ENCODE peak calls at places on chromosomes 7 and 10, in six cellular contexts. V is sigmoid colon, I is vagina, A is esophagus muscularis mucosa, X is K562, Z is breast epithelium. O is an unnamed sample.
A peak's percentile ranks its signal among the peaks of the same experiment; 100 is the strongest.

GRCh38 chr7:110407706-110408105 is 683.2 kb upstream of the LRRN3 start:
- DNase-seq in V (no peak), I (no peak), A (no peak), X (no peak), Z (no peak), O (no peak)

GRCh38 chr10:13758761-13759160 is 172.0 kb downstream of the PRPF18 start:
- DNase-seq in V (no peak), I (no peak), A (no peak), X (no peak), Z (no peak), O (no peak)

GRCh38 chr7:4725014-4725951 is 43.2 kb downstream of the FOXK1 start:
- DNase-seq in V (peak; percentile 90), I (no peak), A (peak; percentile 95), X (no peak), Z (peak; percentile 69), O (no peak)

GRCh38 chr10:5400843-5401242 is 3.8 kb downstream of the TUBAL3 start:
- DNase-seq in V (no peak), I (no peak), A (no peak), X (no peak), Z (no peak), O (no peak)

GRCh38 chr10:20922461-20922860 is 25.4 kb upstream of the NEBL start:
- DNase-seq in V (no peak), I (no peak), A (no peak), X (no peak), Z (no peak), O (no peak)

GRCh38 chr7:11636274-11636673 is 195.7 kb downstream of the THSD7A start:
- DNase-seq in V (no peak), I (no peak), A (no peak), X (no peak), Z (no peak), O (no peak)

GRCh38 chr7:151992375-151992774 is 33.1 kb upstream of the GALNT11 start:
- DNase-seq in V (peak; percentile 70), I (no peak), A (no peak), X (peak; percentile 48), Z (peak; percentile 24), O (peak; percentile 36)

GRCh38 chr7:22445140-22445722 is 54.8 kb downstream of the STEAP1B start:
- DNase-seq in V (peak; percentile 80), I (no peak), A (peak; percentile 92), X (no peak), Z (peak; percentile 60), O (no peak)

GRCh38 chr10:98340261-98340675 is 72.3 kb upstream of the LOXL4 start:
- DNase-seq in V (no peak), I (no peak), A (no peak), X (no peak), Z (no peak), O (no peak)

GRCh38 chr10:4883079-4883739 is 57.2 kb downstream of the AKR1E2 start:
- DNase-seq in V (no peak), I (no peak), A (no peak), X (peak; percentile 63), Z (no peak), O (no peak)

DNA sequence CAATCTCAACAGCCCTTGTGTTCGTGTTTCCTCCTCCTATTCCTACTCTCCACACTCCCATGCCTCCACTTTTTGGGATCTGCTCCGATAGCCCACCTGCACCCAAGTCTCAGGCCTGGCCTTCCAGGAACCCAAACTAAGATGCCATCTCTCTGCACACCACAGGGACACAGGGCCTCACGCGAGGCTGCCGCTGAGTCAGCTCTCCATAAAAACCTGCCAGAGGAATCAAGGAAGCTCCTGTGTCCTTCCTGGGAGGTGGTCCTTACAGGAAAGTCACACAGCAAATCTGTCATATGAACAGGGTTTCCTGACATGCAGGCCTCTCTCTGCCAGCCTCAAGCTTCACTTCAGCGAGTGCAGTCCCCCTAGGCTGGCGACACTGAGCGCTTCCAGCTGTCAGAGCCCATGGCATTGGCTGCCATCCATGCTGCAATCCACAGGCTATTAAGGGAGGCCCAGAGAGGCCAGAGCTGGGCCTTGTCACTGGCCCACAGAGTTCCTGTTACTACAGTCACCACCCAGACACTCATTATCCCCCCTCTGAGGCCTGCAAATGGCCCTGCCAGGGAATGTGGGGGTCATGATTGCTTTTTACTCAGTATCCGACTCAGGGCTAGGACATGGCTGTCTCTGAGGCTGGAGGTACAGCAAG is 151.4 kb downstream of the OAT start:
- DNase-seq in V (no peak), I (no peak), A (no peak), X (no peak), Z (no peak), O (no peak)
- TF ChIP-seq POLR2AphosphoS5 in V (no peak), I (no peak), A (no peak), X (no peak), Z (no peak), O (no peak)

DNA sequence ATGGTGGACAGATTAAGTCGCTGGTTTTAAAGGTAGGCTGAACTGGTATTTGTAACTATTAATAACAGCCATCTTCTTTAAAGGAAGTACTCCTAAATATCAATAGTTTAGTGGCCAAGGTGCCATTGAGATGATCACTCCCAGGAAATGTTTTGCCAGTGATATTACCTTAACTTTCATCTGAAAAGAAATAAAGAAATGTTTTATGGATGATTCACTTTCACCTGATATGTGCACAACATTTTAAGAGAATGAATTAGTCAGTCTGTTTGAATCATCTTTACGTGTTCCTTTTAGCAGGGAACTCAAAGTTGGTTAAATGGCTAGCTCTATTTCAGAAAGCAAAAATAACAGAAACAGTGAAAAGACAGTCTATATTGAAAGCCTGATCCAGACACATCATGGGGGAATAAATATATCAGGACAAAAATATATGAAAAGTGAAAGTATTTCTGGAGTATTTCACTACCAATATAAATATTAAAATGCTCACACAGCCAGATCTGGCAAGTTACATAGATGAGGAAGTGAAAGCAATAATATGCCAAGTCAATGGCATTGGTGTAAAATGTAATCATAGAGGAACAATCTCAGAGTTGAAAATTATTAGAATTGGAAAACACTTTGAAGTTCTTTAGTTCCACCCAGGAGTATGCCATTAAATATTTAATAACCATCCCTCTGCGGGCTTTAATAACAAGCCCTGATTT is 20.8 kb downstream of the MET start:
- DNase-seq in V (no peak), I (no peak), A (no peak), X (no peak), Z (no peak), O (peak; percentile 94)
- TF ChIP-seq CTCF in V (no peak), I (no peak), A (no peak), X (no peak), Z (no peak), O (no peak)

GRCh38 chr10:8617792-8618191 is 563.3 kb downstream of the GATA3 start:
- DNase-seq in V (no peak), I (no peak), A (no peak), X (no peak), Z (no peak), O (no peak)

GRCh38 chr10:8614054-8614565 is 559.6 kb downstream of the GATA3 start:
- DNase-seq in V (no peak), I (no peak), A (no peak), X (no peak), Z (no peak), O (no peak)

GRCh38 chr10:8618834-8619233 is 564.3 kb downstream of the GATA3 start:
- DNase-seq in V (no peak), I (no peak), A (no peak), X (no peak), Z (no peak), O (no peak)

GRCh38 chr10:8615118-8615517 is 560.6 kb downstream of the GATA3 start:
- DNase-seq in V (no peak), I (no peak), A (no peak), X (no peak), Z (no peak), O (no peak)

GRCh38 chr10:8616166-8616565 is 561.7 kb downstream of the GATA3 start:
- DNase-seq in V (no peak), I (no peak), A (no peak), X (no peak), Z (no peak), O (no peak)
- TF ChIP-seq POLR2AphosphoS5 in V (no peak), I (no peak), A (no peak), X (no peak), Z (no peak), O (no peak)

GRCh38 chr10:54869022-54869421 is 68.0 kb upstream of the PCDH15 start:
- DNase-seq in V (no peak), I (no peak), A (no peak), X (no peak), Z (no peak), O (no peak)
- TF ChIP-seq CTCF in V (no peak), I (no peak), A (no peak), X (no peak), Z (no peak), O (no peak)

DNA sequence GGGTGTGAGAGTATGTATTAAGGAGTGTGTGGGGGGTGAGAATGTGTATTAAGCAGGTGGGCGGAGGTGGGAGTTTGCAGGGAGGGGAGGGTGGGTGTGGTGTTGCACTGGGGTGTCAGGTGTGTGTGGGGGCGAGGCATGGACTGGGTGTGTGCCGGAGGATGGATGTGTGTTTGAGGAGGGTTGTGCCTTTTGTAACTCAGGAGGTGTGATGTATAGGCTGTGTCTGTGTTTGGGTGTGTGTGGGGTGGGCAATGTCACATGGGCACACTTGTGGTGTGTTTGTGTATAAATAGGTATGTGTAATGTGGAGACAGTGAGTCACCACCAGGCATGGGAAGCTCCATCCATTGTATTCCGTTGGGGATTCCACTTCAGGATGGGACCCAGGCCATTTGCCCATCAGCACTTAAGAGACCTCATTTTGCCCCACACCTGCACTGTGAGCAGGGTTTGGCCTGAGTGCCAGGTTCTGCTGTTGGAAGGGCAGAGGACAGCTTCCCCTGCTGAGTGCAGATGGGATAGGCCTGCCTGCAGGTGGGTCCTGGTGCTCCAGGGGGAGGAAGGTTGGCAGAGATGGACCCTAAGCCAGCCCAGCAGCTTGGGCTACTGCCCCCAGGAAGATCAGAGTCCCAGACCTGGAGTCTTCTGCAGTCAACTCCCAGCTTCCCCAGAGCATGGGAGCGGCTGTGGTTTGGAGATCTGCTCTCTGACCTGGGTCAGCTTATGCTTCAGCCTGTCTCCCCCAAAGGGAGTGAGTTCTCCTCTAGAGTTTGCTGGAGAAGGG is 5.9 kb downstream of the UNC5B start:
- DNase-seq in V (no peak), I (no peak), A (no peak), X (peak; percentile 29), Z (no peak), O (no peak)
- TF ChIP-seq POLR2AphosphoS5 in V (no peak), I (no peak), A (no peak), X (no peak), Z (no peak), O (no peak)

GRCh38 chr7:140661124-140661523 is 11.6 kb upstream of the ADCK2 start:
- DNase-seq in V (no peak), I (no peak), A (no peak), X (no peak), Z (no peak), O (no peak)
- TF ChIP-seq CTCF in V (no peak), I (no peak), A (peak; percentile 23), X (no peak), Z (no peak), O (peak; percentile 43)

DNA sequence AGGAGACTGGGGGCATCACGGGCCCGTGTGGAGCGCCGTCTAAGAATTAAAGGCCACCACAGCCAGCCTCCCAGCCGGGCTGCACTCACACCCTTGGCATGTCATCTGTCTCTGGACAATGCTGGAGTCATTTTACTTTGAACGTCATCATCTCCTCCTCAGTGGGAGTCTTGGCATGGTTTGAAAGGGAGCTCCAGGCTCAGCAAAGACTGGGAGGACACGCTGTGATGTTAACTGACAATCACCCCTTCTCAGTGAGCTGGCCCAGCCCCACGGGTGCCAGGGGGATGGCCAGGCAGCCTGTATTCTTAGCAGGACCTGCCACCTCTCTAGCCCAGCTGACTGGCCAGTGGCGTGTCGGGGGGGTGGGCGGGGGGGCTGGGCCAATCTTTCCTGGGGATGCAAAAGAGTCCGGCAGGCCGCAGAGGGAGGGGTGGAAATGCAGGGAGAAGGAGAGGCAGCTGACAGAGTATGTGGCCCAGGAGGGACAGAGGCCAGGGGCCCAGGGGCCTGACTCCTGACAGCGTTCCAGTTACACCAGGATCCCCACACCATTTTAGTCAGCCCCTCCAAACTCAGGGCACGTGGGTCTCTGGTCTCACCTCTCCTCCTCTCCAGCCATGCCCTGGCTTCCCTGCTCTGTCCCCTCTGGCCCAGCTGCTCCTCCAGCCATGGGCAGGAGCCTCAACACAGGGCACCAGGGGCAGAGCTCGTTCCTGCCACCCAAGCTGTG is 96.1 kb downstream of the VOPP1 start:
- DNase-seq in V (no peak), I (peak; percentile 70), A (peak; percentile 64), X (no peak), Z (no peak), O (no peak)
- TF ChIP-seq POLR2AphosphoS5 in V (no peak), I (no peak), A (no peak), X (no peak), Z (no peak), O (no peak)